ENCODE peak calls at places on chromosome 9, in ten cellular contexts. One of them, this sample, is unnamed.

GRCh38 chr9:85940275-85940831 is 593 bp upstream of the NAA35 start:
- DNase-seq in naive thymus-derived CD8-positive, alpha-beta T cell: no peak
- DNase-seq in dorsolateral prefrontal cortex: no peak
- DNase-seq in stimulated activated CD4-positive, alpha-beta T cell treated with anti-CD3 and anti-CD28 coated beads, Interleukin-1b, Interleukin-23, amount 100 ng/mL, for 48 hours: no peak
- DNase-seq in progenitor cell of endocrine pancreas: no peak
- DNase-seq in WTC11: no peak
- DNase-seq in effector memory CD4-positive, alpha-beta T cell: no peak
- DNase-seq in DMS153: no peak
- DNase-seq in LoVo: no peak
- DNase-seq in psoas muscle: no peak
- DNase-seq in this sample: no peak

GRCh38 chr9:120928015-120928719 is 1.6 kb upstream of the TRAF1 start:
- DNase-seq in naive thymus-derived CD8-positive, alpha-beta T cell: no peak
- DNase-seq in dorsolateral prefrontal cortex: peak
- DNase-seq in stimulated activated CD4-positive, alpha-beta T cell treated with anti-CD3 and anti-CD28 coated beads, Interleukin-1b, Interleukin-23, amount 100 ng/mL, for 48 hours: no peak
- DNase-seq in progenitor cell of endocrine pancreas: no peak
- DNase-seq in WTC11: peak
- DNase-seq in effector memory CD4-positive, alpha-beta T cell: no peak
- DNase-seq in DMS153: no peak
- DNase-seq in LoVo: no peak
- DNase-seq in psoas muscle: peak
- DNase-seq in this sample: peak

GRCh38 chr9:130770679-130771442 is 64.2 kb upstream of the ABL1 start:
- DNase-seq in naive thymus-derived CD8-positive, alpha-beta T cell: no peak
- DNase-seq in dorsolateral prefrontal cortex: no peak
- DNase-seq in stimulated activated CD4-positive, alpha-beta T cell treated with anti-CD3 and anti-CD28 coated beads, Interleukin-1b, Interleukin-23, amount 100 ng/mL, for 48 hours: no peak
- DNase-seq in progenitor cell of endocrine pancreas: no peak
- DNase-seq in WTC11: no peak
- DNase-seq in effector memory CD4-positive, alpha-beta T cell: no peak
- DNase-seq in DMS153: peak
- DNase-seq in LoVo: peak
- DNase-seq in psoas muscle: no peak
- DNase-seq in this sample: no peak

GRCh38 chr9:98132158-98132557 is 13.1 kb upstream of the TRIM14 start:
- DNase-seq in naive thymus-derived CD8-positive, alpha-beta T cell: no peak
- DNase-seq in dorsolateral prefrontal cortex: no peak
- DNase-seq in stimulated activated CD4-positive, alpha-beta T cell treated with anti-CD3 and anti-CD28 coated beads, Interleukin-1b, Interleukin-23, amount 100 ng/mL, for 48 hours: no peak
- DNase-seq in progenitor cell of endocrine pancreas: no peak
- DNase-seq in WTC11: no peak
- DNase-seq in effector memory CD4-positive, alpha-beta T cell: no peak
- DNase-seq in DMS153: no peak
- DNase-seq in LoVo: no peak
- DNase-seq in psoas muscle: no peak
- DNase-seq in this sample: no peak

GRCh38 chr9:131008563-131008908 is 438 bp upstream of the LAMC3 start:
- DNase-seq in naive thymus-derived CD8-positive, alpha-beta T cell: no peak
- DNase-seq in dorsolateral prefrontal cortex: no peak
- DNase-seq in stimulated activated CD4-positive, alpha-beta T cell treated with anti-CD3 and anti-CD28 coated beads, Interleukin-1b, Interleukin-23, amount 100 ng/mL, for 48 hours: no peak
- DNase-seq in progenitor cell of endocrine pancreas: no peak
- DNase-seq in WTC11: no peak
- DNase-seq in effector memory CD4-positive, alpha-beta T cell: no peak
- DNase-seq in DMS153: no peak
- DNase-seq in LoVo: no peak
- DNase-seq in psoas muscle: no peak
- DNase-seq in this sample: no peak

GRCh38 chr9:23750808-23751207 is 75.2 kb downstream of the ELAVL2 start:
- DNase-seq in naive thymus-derived CD8-positive, alpha-beta T cell: no peak
- DNase-seq in dorsolateral prefrontal cortex: no peak
- DNase-seq in stimulated activated CD4-positive, alpha-beta T cell treated with anti-CD3 and anti-CD28 coated beads, Interleukin-1b, Interleukin-23, amount 100 ng/mL, for 48 hours: no peak
- DNase-seq in progenitor cell of endocrine pancreas: no peak
- DNase-seq in WTC11: no peak
- DNase-seq in effector memory CD4-positive, alpha-beta T cell: no peak
- DNase-seq in DMS153: no peak
- DNase-seq in LoVo: no peak
- DNase-seq in psoas muscle: no peak
- DNase-seq in this sample: no peak

GRCh38 chr9:35907732-35908483 is 1.4 kb upstream of the SPAAR start:
- DNase-seq in naive thymus-derived CD8-positive, alpha-beta T cell: no peak
- DNase-seq in dorsolateral prefrontal cortex: no peak
- DNase-seq in stimulated activated CD4-positive, alpha-beta T cell treated with anti-CD3 and anti-CD28 coated beads, Interleukin-1b, Interleukin-23, amount 100 ng/mL, for 48 hours: no peak
- DNase-seq in progenitor cell of endocrine pancreas: no peak
- DNase-seq in WTC11: no peak
- DNase-seq in effector memory CD4-positive, alpha-beta T cell: no peak
- DNase-seq in DMS153: peak
- DNase-seq in LoVo: peak
- DNase-seq in psoas muscle: peak
- DNase-seq in this sample: peak

GRCh38 chr9:35520404-35520790 is 30.5 kb downstream of the RUSC2 start:
- DNase-seq in naive thymus-derived CD8-positive, alpha-beta T cell: no peak
- DNase-seq in dorsolateral prefrontal cortex: no peak
- DNase-seq in stimulated activated CD4-positive, alpha-beta T cell treated with anti-CD3 and anti-CD28 coated beads, Interleukin-1b, Interleukin-23, amount 100 ng/mL, for 48 hours: no peak
- DNase-seq in progenitor cell of endocrine pancreas: no peak
- DNase-seq in WTC11: no peak
- DNase-seq in effector memory CD4-positive, alpha-beta T cell: no peak
- DNase-seq in DMS153: no peak
- DNase-seq in LoVo: no peak
- DNase-seq in psoas muscle: no peak
- DNase-seq in this sample: no peak

GRCh38 chr9:90894956-90895687 is 93.5 kb downstream of the SYK start:
- DNase-seq in naive thymus-derived CD8-positive, alpha-beta T cell: no peak
- DNase-seq in dorsolateral prefrontal cortex: no peak
- DNase-seq in stimulated activated CD4-positive, alpha-beta T cell treated with anti-CD3 and anti-CD28 coated beads, Interleukin-1b, Interleukin-23, amount 100 ng/mL, for 48 hours: no peak
- DNase-seq in progenitor cell of endocrine pancreas: no peak
- DNase-seq in WTC11: peak
- DNase-seq in effector memory CD4-positive, alpha-beta T cell: no peak
- DNase-seq in DMS153: no peak
- DNase-seq in LoVo: no peak
- DNase-seq in psoas muscle: no peak
- DNase-seq in this sample: no peak

GRCh38 chr9:13479071-13479470 is 199.6 kb upstream of the MPDZ start:
- DNase-seq in naive thymus-derived CD8-positive, alpha-beta T cell: no peak
- DNase-seq in dorsolateral prefrontal cortex: no peak
- DNase-seq in stimulated activated CD4-positive, alpha-beta T cell treated with anti-CD3 and anti-CD28 coated beads, Interleukin-1b, Interleukin-23, amount 100 ng/mL, for 48 hours: no peak
- DNase-seq in progenitor cell of endocrine pancreas: no peak
- DNase-seq in WTC11: no peak
- DNase-seq in effector memory CD4-positive, alpha-beta T cell: no peak
- DNase-seq in DMS153: no peak
- DNase-seq in LoVo: no peak
- DNase-seq in psoas muscle: no peak
- DNase-seq in this sample: no peak

GRCh38 chr9:113504725-113505590 is 41.4 kb downstream of the RGS3 start:
- DNase-seq in naive thymus-derived CD8-positive, alpha-beta T cell: no peak
- DNase-seq in dorsolateral prefrontal cortex: no peak
- DNase-seq in stimulated activated CD4-positive, alpha-beta T cell treated with anti-CD3 and anti-CD28 coated beads, Interleukin-1b, Interleukin-23, amount 100 ng/mL, for 48 hours: no peak
- DNase-seq in progenitor cell of endocrine pancreas: no peak
- DNase-seq in WTC11: no peak
- DNase-seq in effector memory CD4-positive, alpha-beta T cell: no peak
- DNase-seq in DMS153: no peak
- DNase-seq in LoVo: no peak
- DNase-seq in psoas muscle: no peak
- DNase-seq in this sample: no peak

GRCh38 chr9:128316421-128316820 is 5.8 kb downstream of the TRUB2 start:
- DNase-seq in naive thymus-derived CD8-positive, alpha-beta T cell: no peak
- DNase-seq in dorsolateral prefrontal cortex: peak
- DNase-seq in stimulated activated CD4-positive, alpha-beta T cell treated with anti-CD3 and anti-CD28 coated beads, Interleukin-1b, Interleukin-23, amount 100 ng/mL, for 48 hours: no peak
- DNase-seq in progenitor cell of endocrine pancreas: no peak
- DNase-seq in WTC11: no peak
- DNase-seq in effector memory CD4-positive, alpha-beta T cell: no peak
- DNase-seq in DMS153: no peak
- DNase-seq in LoVo: no peak
- DNase-seq in psoas muscle: no peak
- DNase-seq in this sample: no peak

GRCh38 chr9:100108572-100108971 is 9.5 kb downstream of the INVS start:
- DNase-seq in naive thymus-derived CD8-positive, alpha-beta T cell: no peak
- DNase-seq in dorsolateral prefrontal cortex: no peak
- DNase-seq in stimulated activated CD4-positive, alpha-beta T cell treated with anti-CD3 and anti-CD28 coated beads, Interleukin-1b, Interleukin-23, amount 100 ng/mL, for 48 hours: no peak
- DNase-seq in progenitor cell of endocrine pancreas: no peak
- DNase-seq in WTC11: no peak
- DNase-seq in effector memory CD4-positive, alpha-beta T cell: no peak
- DNase-seq in DMS153: peak
- DNase-seq in LoVo: no peak
- DNase-seq in psoas muscle: no peak
- DNase-seq in this sample: no peak

GRCh38 chr9:4923141-4923540 is 61.9 kb upstream of the JAK2 start:
- DNase-seq in naive thymus-derived CD8-positive, alpha-beta T cell: no peak
- DNase-seq in dorsolateral prefrontal cortex: no peak
- DNase-seq in stimulated activated CD4-positive, alpha-beta T cell treated with anti-CD3 and anti-CD28 coated beads, Interleukin-1b, Interleukin-23, amount 100 ng/mL, for 48 hours: no peak
- DNase-seq in progenitor cell of endocrine pancreas: no peak
- DNase-seq in WTC11: no peak
- DNase-seq in effector memory CD4-positive, alpha-beta T cell: no peak
- DNase-seq in DMS153: no peak
- DNase-seq in LoVo: no peak
- DNase-seq in psoas muscle: no peak
- DNase-seq in this sample: no peak

GRCh38 chr9:8845376-8845775 is 1045.8 kb upstream of the DMAC1 start:
- DNase-seq in naive thymus-derived CD8-positive, alpha-beta T cell: no peak
- DNase-seq in dorsolateral prefrontal cortex: no peak
- DNase-seq in stimulated activated CD4-positive, alpha-beta T cell treated with anti-CD3 and anti-CD28 coated beads, Interleukin-1b, Interleukin-23, amount 100 ng/mL, for 48 hours: no peak
- DNase-seq in progenitor cell of endocrine pancreas: no peak
- DNase-seq in WTC11: no peak
- DNase-seq in effector memory CD4-positive, alpha-beta T cell: no peak
- DNase-seq in DMS153: no peak
- DNase-seq in LoVo: no peak
- DNase-seq in psoas muscle: no peak
- DNase-seq in this sample: no peak

GRCh38 chr9:78026947-78027346 is 4.7 kb downstream of the GNAQ start:
- DNase-seq in naive thymus-derived CD8-positive, alpha-beta T cell: no peak
- DNase-seq in dorsolateral prefrontal cortex: no peak
- DNase-seq in stimulated activated CD4-positive, alpha-beta T cell treated with anti-CD3 and anti-CD28 coated beads, Interleukin-1b, Interleukin-23, amount 100 ng/mL, for 48 hours: no peak
- DNase-seq in progenitor cell of endocrine pancreas: no peak
- DNase-seq in WTC11: no peak
- DNase-seq in effector memory CD4-positive, alpha-beta T cell: no peak
- DNase-seq in DMS153: no peak
- DNase-seq in LoVo: no peak
- DNase-seq in psoas muscle: no peak
- DNase-seq in this sample: no peak

GRCh38 chr9:116959775-116960174 is 272.7 kb downstream of the TRIM32 start:
- DNase-seq in naive thymus-derived CD8-positive, alpha-beta T cell: no peak
- DNase-seq in dorsolateral prefrontal cortex: peak
- DNase-seq in stimulated activated CD4-positive, alpha-beta T cell treated with anti-CD3 and anti-CD28 coated beads, Interleukin-1b, Interleukin-23, amount 100 ng/mL, for 48 hours: no peak
- DNase-seq in progenitor cell of endocrine pancreas: peak
- DNase-seq in WTC11: peak
- DNase-seq in effector memory CD4-positive, alpha-beta T cell: no peak
- DNase-seq in DMS153: no peak
- DNase-seq in LoVo: no peak
- DNase-seq in psoas muscle: no peak
- DNase-seq in this sample: no peak

GRCh38 chr9:130779153-130779855 is 55.8 kb upstream of the ABL1 start:
- DNase-seq in naive thymus-derived CD8-positive, alpha-beta T cell: no peak
- DNase-seq in dorsolateral prefrontal cortex: no peak
- DNase-seq in stimulated activated CD4-positive, alpha-beta T cell treated with anti-CD3 and anti-CD28 coated beads, Interleukin-1b, Interleukin-23, amount 100 ng/mL, for 48 hours: no peak
- DNase-seq in progenitor cell of endocrine pancreas: no peak
- DNase-seq in WTC11: no peak
- DNase-seq in effector memory CD4-positive, alpha-beta T cell: no peak
- DNase-seq in DMS153: no peak
- DNase-seq in LoVo: no peak
- DNase-seq in psoas muscle: no peak
- DNase-seq in this sample: peak

GRCh38 chr9:3909966-3910650 is 384.3 kb upstream of the RFX3 start:
- DNase-seq in naive thymus-derived CD8-positive, alpha-beta T cell: no peak
- DNase-seq in dorsolateral prefrontal cortex: no peak
- DNase-seq in stimulated activated CD4-positive, alpha-beta T cell treated with anti-CD3 and anti-CD28 coated beads, Interleukin-1b, Interleukin-23, amount 100 ng/mL, for 48 hours: no peak
- DNase-seq in progenitor cell of endocrine pancreas: no peak
- DNase-seq in WTC11: no peak
- DNase-seq in effector memory CD4-positive, alpha-beta T cell: no peak
- DNase-seq in DMS153: no peak
- DNase-seq in LoVo: no peak
- DNase-seq in psoas muscle: no peak
- DNase-seq in this sample: no peak

GRCh38 chr9:114674798-114675554 is 7.0 kb downstream of the TEX48 start:
- DNase-seq in naive thymus-derived CD8-positive, alpha-beta T cell: no peak
- DNase-seq in dorsolateral prefrontal cortex: no peak
- DNase-seq in stimulated activated CD4-positive, alpha-beta T cell treated with anti-CD3 and anti-CD28 coated beads, Interleukin-1b, Interleukin-23, amount 100 ng/mL, for 48 hours: no peak
- DNase-seq in progenitor cell of endocrine pancreas: no peak
- DNase-seq in WTC11: no peak
- DNase-seq in effector memory CD4-positive, alpha-beta T cell: no peak
- DNase-seq in DMS153: no peak
- DNase-seq in LoVo: no peak
- DNase-seq in psoas muscle: no peak
- DNase-seq in this sample: no peak

GRCh38 chr9:4987996-4988421 is 2.9 kb downstream of the JAK2 start:
- DNase-seq in naive thymus-derived CD8-positive, alpha-beta T cell: peak
- DNase-seq in dorsolateral prefrontal cortex: peak
- DNase-seq in stimulated activated CD4-positive, alpha-beta T cell treated with anti-CD3 and anti-CD28 coated beads, Interleukin-1b, Interleukin-23, amount 100 ng/mL, for 48 hours: peak
- DNase-seq in progenitor cell of endocrine pancreas: peak
- DNase-seq in WTC11: peak
- DNase-seq in effector memory CD4-positive, alpha-beta T cell: peak
- DNase-seq in DMS153: peak
- DNase-seq in LoVo: peak
- DNase-seq in psoas muscle: no peak
- DNase-seq in this sample: peak

GRCh38 chr9:88739373-88739772 is 204.4 kb downstream of the NXNL2 start:
- DNase-seq in naive thymus-derived CD8-positive, alpha-beta T cell: no peak
- DNase-seq in dorsolateral prefrontal cortex: no peak
- DNase-seq in stimulated activated CD4-positive, alpha-beta T cell treated with anti-CD3 and anti-CD28 coated beads, Interleukin-1b, Interleukin-23, amount 100 ng/mL, for 48 hours: no peak
- DNase-seq in progenitor cell of endocrine pancreas: no peak
- DNase-seq in WTC11: no peak
- DNase-seq in effector memory CD4-positive, alpha-beta T cell: no peak
- DNase-seq in DMS153: no peak
- DNase-seq in LoVo: no peak
- DNase-seq in psoas muscle: no peak
- DNase-seq in this sample: no peak

This sample was measured in uterus.